ENCODE peak calls at places on chromosomes 7 and 10, in nine cellular contexts. X is iris pigment epithelial cell, N is A549, S is gastrocnemius medialis, T is fibroblast of villous mesenchyme, U is T-helper 9 cell, O is left ventricle myocardium inferior, Q is neural crest cell, V is glutamatergic neuron. F is an unnamed sample.

GRCh38 chr10:122263971-122264370 is 7.1 kb upstream of the BTBD16 start:
- DNase-seq in V (no peak), Q (no peak), T (peak), X (peak), N (peak), U (no peak), S (no peak), O (no peak), F (peak)

GRCh38 chr7:98996162-98996552 is 117.8 kb downstream of the TRRAP start:
- DNase-seq in X (no peak), T (no peak), V (no peak), S (no peak), O (no peak), Q (no peak), N (no peak), U (no peak), F (no peak)

GRCh38 chr10:86786368-86786767 is 29.9 kb downstream of the BMPR1A start:
- DNase-seq in T (no peak), Q (no peak), N (no peak), U (no peak), O (no peak), V (no peak), S (no peak), X (peak), F (no peak)

GRCh38 chr7:25619963-25620799 is 391.9 kb upstream of the NPVF start:
- DNase-seq in V (no peak), Q (no peak), O (peak), U (no peak), N (no peak), T (peak), X (peak), S (peak), F (peak)

GRCh38 chr10:90964781-90965462 is 44.0 kb upstream of the ANKRD1 start:
- DNase-seq in U (no peak), S (no peak), V (no peak), Q (no peak), X (no peak), T (no peak), O (peak), N (no peak), F (no peak)

GRCh38 chr10:129790710-129791446 is 173.2 kb downstream of the EBF3 start:
- DNase-seq in T (no peak), U (no peak), Q (no peak), N (no peak), V (no peak), O (no peak), S (no peak), X (no peak), F (peak)

GRCh38 chr10:29255117-29255516 is 33.8 kb upstream of the LYZL1 start:
- DNase-seq in X (no peak), S (no peak), T (peak), U (no peak), N (no peak), V (no peak), Q (no peak), O (no peak), F (no peak)

GRCh38 chr10:122249303-122249850 is 21.7 kb upstream of the BTBD16 start:
- DNase-seq in Q (no peak), O (no peak), S (no peak), T (no peak), N (no peak), V (no peak), U (no peak), X (no peak), F (no peak)

GRCh38 chr7:8141070-8141469 is 120.9 kb downstream of the ICA1 start:
- DNase-seq in S (no peak), O (no peak), V (no peak), Q (no peak), U (no peak), N (no peak), T (no peak), X (no peak), F (no peak)

GRCh38 chr10:88792656-88793055 is 9.9 kb upstream of the LIPM start:
- DNase-seq in V (no peak), T (peak), X (peak), Q (no peak), U (no peak), N (no peak), S (peak), O (peak), F (peak)